ENCODE peak calls at places on chromosomes 3 and 15, in six cellular contexts. M, U, K, V, Z and T are unnamed samples.

GRCh38 chr15:78394981-78395619 is 42.9 kb upstream of the IREB2 start:
- DNase-seq in M (peak; percentile 52), Z (peak; percentile 54), U (no peak), K (no peak), V (no peak), T (no peak)

GRCh38 chr3:13579089-13579488 is 30.2 kb downstream of the FBLN2 start:
- DNase-seq in K (no peak), M (no peak), U (no peak), V (no peak), Z (no peak), T (no peak)

GRCh38 chr15:88620995-88621772 is at the start of gene AEN:
- DNase-seq in M (peak; percentile 96), Z (peak; percentile 95), K (peak; percentile 86), U (peak; percentile 99), V (peak; percentile 88), T (peak; percentile 92)

GRCh38 chr3:31880482-31881078 is 100.5 kb downstream of the OSBPL10 start:
- DNase-seq in U (no peak), K (no peak), V (no peak), M (no peak), Z (no peak), T (no peak)

GRCh38 chr15:92164327-92165000 is 229.2 kb upstream of the ST8SIA2 start:
- DNase-seq in Z (no peak), M (no peak), U (no peak), V (no peak), K (no peak), T (peak; percentile 88)

GRCh38 chr3:167885277-167885676 is 149.8 kb downstream of the SERPINI1 start:
- DNase-seq in M (no peak), U (no peak), Z (no peak), K (no peak), V (no peak), T (no peak)

GRCh38 chr3:169478566-169479313 is 184.8 kb downstream of the MECOM start:
- DNase-seq in M (no peak), K (no peak), V (no peak), U (no peak), Z (no peak), T (no peak)

GRCh38 chr15:34496616-34497015 is 59.0 kb upstream of the GOLGA8A start:
- DNase-seq in K (no peak), U (no peak), M (no peak), Z (no peak), V (no peak), T (no peak)

GRCh38 chr3:13365390-13366379 is 54.4 kb downstream of the NUP210 start:
- DNase-seq in K (no peak), M (no peak), U (no peak), V (no peak), Z (no peak), T (no peak)

GRCh38 chr3:30617653-30618052 is 11.3 kb downstream of the TGFBR2 start:
- DNase-seq in Z (no peak), V (no peak), K (no peak), U (no peak), M (no peak), T (no peak)

GRCh38 chr3:36843065-36844051 is 79.0 kb upstream of the DCLK3 start:
- DNase-seq in Z (peak; percentile 69), V (peak; percentile 62), K (peak; percentile 15), M (peak; percentile 81), U (peak; percentile 62), T (peak; percentile 24)

DNA sequence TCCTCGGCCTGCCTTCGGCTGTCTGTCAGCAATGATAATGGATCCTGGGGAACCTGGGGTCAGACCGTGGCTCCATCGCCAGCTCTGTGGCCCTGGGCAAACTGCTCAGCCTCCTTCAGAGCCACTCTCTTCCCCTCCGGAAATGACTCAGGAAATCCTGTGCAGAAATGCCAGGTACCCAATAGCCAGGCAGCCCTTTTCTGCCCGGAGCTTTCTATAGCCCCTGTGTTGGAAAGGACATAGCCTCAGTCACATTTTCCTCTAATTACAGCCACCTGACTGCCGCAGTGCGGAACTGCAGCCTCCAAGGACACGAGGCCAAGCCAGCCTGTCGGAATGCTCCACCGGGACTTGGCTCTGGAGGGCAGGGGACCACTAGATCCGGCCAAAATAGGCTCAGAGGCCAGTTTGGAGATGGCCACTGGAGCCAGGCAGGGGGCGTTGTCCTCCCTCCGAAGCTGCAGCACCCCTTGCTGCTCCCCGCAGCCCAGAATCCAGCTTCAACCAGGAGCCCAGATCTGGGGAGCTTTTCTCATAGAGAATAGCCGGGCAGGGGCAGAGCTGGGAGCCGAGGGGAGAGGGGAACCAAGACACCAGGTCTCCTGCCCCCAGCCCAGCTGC is 11.6 kb upstream of the ZXDC start:
- DNase-seq in K (no peak), M (peak; percentile 62), U (peak; percentile 23), Z (no peak), V (no peak), T (peak; percentile 58)
- TF ChIP-seq ATF3 in K (no peak), M (no peak), U (no peak), Z (no peak), V (no peak), T (no peak)

GRCh38 chr3:172905480-172905850 is 154.9 kb downstream of the ECT2 start:
- DNase-seq in Z (no peak), K (no peak), M (no peak), U (no peak), V (no peak), T (no peak)

GRCh38 chr3:172903642-172904041 is 153.1 kb downstream of the ECT2 start:
- DNase-seq in K (no peak), V (no peak), M (no peak), U (no peak), Z (no peak), T (no peak)

GRCh38 chr3:172908871-172909270 is 158.3 kb downstream of the ECT2 start:
- DNase-seq in Z (no peak), M (no peak), V (no peak), K (no peak), U (no peak), T (no peak)

GRCh38 chr3:172904817-172905479 is 154.4 kb downstream of the ECT2 start:
- DNase-seq in K (no peak), Z (no peak), U (no peak), V (no peak), M (no peak), T (no peak)
- TF ChIP-seq ATF3 in K (no peak), Z (no peak), U (no peak), V (no peak), M (no peak), T (no peak)

DNA sequence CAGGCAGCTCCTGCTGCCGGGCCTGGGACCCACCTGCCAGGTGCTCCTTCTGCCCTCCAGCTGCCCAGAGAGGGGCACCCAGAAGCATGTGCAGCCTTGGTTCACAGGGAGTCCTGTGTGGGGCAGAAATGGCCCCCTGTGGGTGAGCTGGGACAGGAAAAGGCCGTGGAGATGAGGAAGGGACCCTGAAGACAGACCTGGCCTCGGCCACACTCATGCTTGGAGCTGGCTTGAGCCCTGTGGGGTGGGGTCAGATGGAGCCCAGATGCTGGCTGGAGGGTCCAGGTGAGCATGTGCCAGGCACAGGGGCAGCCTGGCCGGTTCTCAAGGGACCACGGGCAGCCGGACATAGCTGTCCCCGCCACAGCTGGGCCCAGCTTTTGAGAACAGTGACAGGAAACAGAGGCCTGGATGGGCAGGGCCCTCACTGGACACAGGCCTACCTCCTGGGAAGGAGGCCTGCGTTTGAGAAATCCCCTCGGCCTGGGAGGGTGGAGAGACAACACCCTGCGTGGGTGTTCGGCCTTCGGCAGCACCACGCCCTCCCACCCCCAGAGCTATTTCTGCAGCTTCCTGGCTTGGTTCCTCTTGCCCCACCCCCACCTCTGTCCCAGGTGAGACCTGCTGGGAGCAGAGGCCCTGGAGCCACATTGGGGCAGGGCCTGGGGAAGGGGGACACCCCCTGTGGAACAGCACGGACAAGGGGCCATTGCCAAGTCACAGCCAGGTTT is 132.6 kb upstream of the MEF2A start:
- DNase-seq in U (peak; percentile 61), V (no peak), M (no peak), Z (no peak), K (no peak), T (no peak)
- TF ChIP-seq ATF3 in U (no peak), V (no peak), M (no peak), Z (no peak), K (no peak), T (no peak)

GRCh38 chr3:51401639-51402166 is 10.6 kb downstream of the RBM15B start:
- DNase-seq in K (no peak), Z (no peak), V (no peak), U (no peak), M (no peak), T (no peak)
- TF ChIP-seq ATF3 in K (no peak), Z (no peak), V (no peak), U (no peak), M (no peak), T (no peak)

DNA sequence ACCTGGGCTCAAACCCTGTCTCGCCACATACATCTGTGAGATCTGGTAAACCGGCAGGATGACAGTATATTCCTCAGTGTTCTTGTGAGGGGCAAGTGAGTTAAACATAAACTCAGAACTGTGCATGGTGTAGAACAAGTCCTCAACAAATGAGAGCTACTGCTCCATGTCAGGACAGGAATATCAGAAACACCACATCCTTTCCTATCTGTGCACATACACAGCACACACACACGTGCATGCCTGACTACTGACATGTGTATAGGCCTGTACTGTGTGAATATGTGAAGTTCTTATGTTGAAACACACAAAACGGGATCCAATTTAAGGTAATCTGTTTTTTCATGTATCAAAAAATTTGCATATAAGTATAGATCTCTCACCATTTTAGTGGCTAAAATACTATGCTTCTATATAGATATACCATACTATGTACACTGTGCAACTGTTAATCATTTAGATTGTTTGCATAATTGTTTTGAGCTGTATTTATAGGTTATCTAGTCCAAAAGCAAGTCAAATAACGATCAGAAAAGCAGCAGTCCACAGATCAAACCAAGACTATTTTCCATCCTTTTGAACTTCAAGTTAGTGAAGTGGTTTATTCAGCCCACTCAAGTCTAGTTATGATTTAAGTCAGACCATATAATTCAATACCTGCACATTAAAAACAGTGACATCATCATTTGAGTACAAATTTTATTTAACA is 44.8 kb downstream of the CCR4 start:
- DNase-seq in Z (no peak), K (no peak), V (no peak), U (no peak), M (no peak), T (no peak)
- TF ChIP-seq ATF3 in Z (no peak), K (no peak), V (no peak), U (no peak), M (no peak), T (no peak)

GRCh38 chr3:150605998-150606641 is 3.0 kb downstream of the SELENOT start:
- DNase-seq in U (no peak), V (no peak), Z (no peak), K (no peak), M (no peak), T (no peak)
- TF ChIP-seq ATF3 in U (no peak), V (no peak), Z (no peak), K (no peak), M (no peak), T (no peak)

DNA sequence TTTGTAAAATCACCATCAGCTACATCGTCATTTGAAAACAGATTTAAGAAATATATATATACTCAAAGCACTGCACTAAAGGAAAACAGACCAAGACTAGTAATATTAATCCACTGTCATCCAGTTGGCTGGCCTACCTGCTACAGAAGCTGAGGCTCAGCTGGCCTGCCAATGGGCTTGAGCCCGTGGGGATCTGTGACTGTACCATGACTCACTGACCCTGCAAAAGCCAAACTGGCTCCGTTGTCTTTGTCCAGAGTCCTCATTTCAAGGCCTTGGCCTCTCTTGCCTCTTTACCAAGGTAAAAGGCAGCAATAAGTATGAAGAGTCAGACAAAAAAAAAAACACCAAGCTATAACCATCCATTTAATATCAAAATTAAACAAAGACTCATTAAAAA is 463.5 kb upstream of the RASGRP1 start:
- DNase-seq in Z (no peak), K (no peak), U (no peak), M (no peak), V (no peak), T (no peak)
- TF ChIP-seq ATF3 in Z (no peak), K (no peak), U (no peak), M (no peak), V (no peak), T (no peak)

GRCh38 chr3:61080737-61081445 is 170.4 kb downstream of the FHIT start:
- DNase-seq in U (no peak), M (no peak), Z (no peak), V (no peak), K (no peak), T (no peak)
- TF ChIP-seq ATF3 in U (no peak), M (no peak), Z (no peak), V (no peak), K (no peak), T (no peak)